ENCODE peak calls at places on chromosomes 2 and 18, in eight cellular contexts. E is activated CD4-positive, alpha-beta memory T cell treated with anti-CD3 and anti-CD28 coated beads for 36 hours; K is fibroblast of gingiva; R is fibroblast of mammary gland; D is NCI-H2029; Z is heart right ventricle; Y is activated CD4-positive, alpha-beta T cell treated with anti-CD3 and anti-CD28 coated beads for 24 hours; X is cardiac fibroblast. F is an unnamed sample.
A peak's percentile ranks its signal among the peaks of the same experiment; 100 is the strongest.

GRCh38 chr2:229363126-229363814 is 92.2 kb upstream of the PID1 start:
- DNase-seq in R (peak; percentile 24), E (no peak), X (no peak), D (no peak), K (peak; percentile 44), Z (no peak), Y (no peak), F (no peak)

GRCh38 chr2:119741001-119741400 is 18.7 kb upstream of the PTPN4 start:
- DNase-seq in X (no peak), E (no peak), K (no peak), D (no peak), Y (no peak), R (peak; percentile 21), Z (no peak), F (no peak)

GRCh38 chr2:109069430-109070194 is 59.4 kb upstream of the SH3RF3 start:
- DNase-seq in D (no peak), R (no peak), X (no peak), E (no peak), Y (no peak), Z (no peak), K (no peak), F (no peak)

GRCh38 chr18:46630160-46630559 is 26.9 kb downstream of the LOXHD1 start:
- DNase-seq in R (peak; percentile 33), D (no peak), E (peak; percentile 35), Y (no peak), Z (no peak), X (no peak), K (no peak), F (no peak)

GRCh38 chr2:224973112-224974016 is 68.9 kb downstream of the DOCK10 start:
- DNase-seq in D (no peak), Y (no peak), K (peak; percentile 88), X (no peak), R (no peak), E (peak; percentile 43), Z (no peak), F (no peak)

GRCh38 chr2:57981369-57981768 is 65.2 kb upstream of the VRK2 start:
- DNase-seq in R (peak; percentile 86), Y (no peak), E (no peak), K (peak; percentile 75), D (no peak), X (peak; percentile 29), Z (no peak), F (no peak)

GRCh38 chr18:55110436-55110835 is 151.2 kb upstream of the CCDC68 start:
- DNase-seq in D (no peak), R (no peak), E (no peak), X (peak; percentile 24), K (no peak), Z (peak; percentile 58), Y (no peak), F (no peak)

GRCh38 chr2:226474131-226474530 is 325.5 kb downstream of the IRS1 start:
- DNase-seq in D (no peak), X (no peak), R (no peak), Z (no peak), K (no peak), E (no peak), Y (no peak), F (no peak)

GRCh38 chr2:121128741-121129659 is 156.0 kb downstream of the TFCP2L1 start:
- DNase-seq in X (peak; percentile 29), D (no peak), Z (peak; percentile 25), E (peak; percentile 41), Y (no peak), R (peak; percentile 15), K (no peak), F (peak; percentile 51)

GRCh38 chr2:157246212-157247067 is 11.1 kb upstream of the GALNT5 start:
- DNase-seq in Y (no peak), X (peak; percentile 68), D (no peak), R (peak; percentile 92), Z (no peak), E (peak; percentile 64), K (peak; percentile 71), F (no peak)

GRCh38 chr2:150572194-150572766 is 84.8 kb upstream of the RND3 start:
- DNase-seq in E (no peak), R (no peak), Z (no peak), D (no peak), Y (no peak), X (no peak), K (no peak), F (no peak)

GRCh38 chr18:80108739-80109675 is at the start of gene ADNP2:
- DNase-seq in X (peak; percentile 95), Z (peak; percentile 89), R (peak; percentile 97), K (peak; percentile 91), D (peak; percentile 75), E (peak; percentile 91), Y (peak; percentile 70), F (peak; percentile 77)

GRCh38 chr2:239882335-239882734 is 142.8 kb downstream of the NDUFA10 start:
- DNase-seq in Z (peak; percentile 41), R (peak; percentile 34), X (peak; percentile 23), D (peak; percentile 61), E (peak; percentile 66), K (no peak), Y (peak; percentile 38), F (no peak)

GRCh38 chr2:240611601-240612210 is 13.6 kb upstream of the GPR35 start:
- DNase-seq in K (no peak), D (no peak), Y (no peak), R (no peak), X (no peak), Z (no peak), E (peak; percentile 36), F (no peak)

GRCh38 chr18:69217271-69217670 is 183.4 kb upstream of the DOK6 start:
- DNase-seq in Z (no peak), R (no peak), X (no peak), E (no peak), Y (no peak), K (no peak), D (no peak), F (peak; percentile 89)

GRCh38 chr18:12744103-12744502 is 41.3 kb downstream of the PSMG2 start:
- DNase-seq in E (no peak), D (no peak), X (peak; percentile 84), R (peak; percentile 88), K (peak; percentile 68), Z (no peak), Y (no peak), F (peak; percentile 39)

GRCh38 chr18:46720092-46720491 is 36.8 kb downstream of the ST8SIA5 start:
- DNase-seq in Z (no peak), E (no peak), K (no peak), D (no peak), Y (no peak), X (no peak), R (no peak), F (no peak)

GRCh38 chr2:61671561-61672315 is 133.6 kb upstream of the XPO1 start:
- DNase-seq in E (no peak), X (peak; percentile 23), D (no peak), K (peak; percentile 32), R (peak; percentile 23), Y (no peak), Z (no peak), F (peak; percentile 8)

GRCh38 chr2:1987379-1987778 is 243.1 kb upstream of the PXDN start:
- DNase-seq in X (no peak), R (no peak), Z (no peak), E (no peak), Y (no peak), K (no peak), D (no peak), F (no peak)

GRCh38 chr2:121667618-121668017 is 18.4 kb upstream of the CLASP1 start:
- DNase-seq in D (no peak), E (no peak), R (no peak), K (no peak), Z (no peak), Y (no peak), X (no peak), F (no peak)

GRCh38 chr2:73255007-73255644 is 21.0 kb downstream of the CCT7 start:
- DNase-seq in K (no peak), E (no peak), X (no peak), R (no peak), Z (no peak), Y (no peak), D (no peak), F (no peak)

GRCh38 chr2:228334173-228334572 is 152.7 kb upstream of the SPHKAP start:
- DNase-seq in Z (no peak), X (no peak), D (no peak), R (no peak), Y (no peak), E (no peak), K (no peak), F (no peak)